ENCODE peak calls at places on chromosome 17, in five cellular contexts. L is HTR-8/SVneo; O is GM18507; Q is stimulated activated CD4-positive, alpha-beta T cell treated with anti-CD3 and anti-CD28 coated beads, Interleukin-2, amount 100 ng/mL, for 48 hours; A is uterus. Z is an unnamed sample.

GRCh38 chr17:45131616-45132301 is 556 bp downstream of the PLCD3 start:
- DNase-seq in L (no peak), O (no peak), Q (peak), A (peak), Z (peak)

GRCh38 chr17:68080411-68081150 is 45.0 kb downstream of the KPNA2 start:
- DNase-seq in L (no peak), O (no peak), Q (no peak), A (no peak), Z (no peak)

GRCh38 chr17:31128241-31128640 is 33.5 kb downstream of the NF1 start:
- DNase-seq in L (no peak), O (no peak), Q (no peak), A (no peak), Z (no peak)

GRCh38 chr17:81301195-81302144 is 6.4 kb upstream of the SLC38A10 start:
- DNase-seq in L (no peak), O (no peak), Q (no peak), A (no peak), Z (no peak)

GRCh38 chr17:45273551-45273957 is 11.7 kb upstream of the SPATA32 start:
- DNase-seq in L (no peak), O (no peak), Q (no peak), A (no peak), Z (no peak)

GRCh38 chr17:50191070-50192045 is 10.1 kb downstream of the COL1A1 start:
- DNase-seq in L (no peak), O (no peak), Q (no peak), A (no peak), Z (no peak)

GRCh38 chr17:27818311-27819170 is 18.2 kb upstream of the NOS2 start:
- DNase-seq in L (no peak), O (no peak), Q (no peak), A (no peak), Z (no peak)

GRCh38 chr17:73936908-73937627 is 266.4 kb upstream of the RPL38 start:
- DNase-seq in L (no peak), O (no peak), Q (no peak), A (no peak), Z (no peak)

GRCh38 chr17:82446124-82446523 is 4.4 kb downstream of the CYBC1 start:
- DNase-seq in L (no peak), O (no peak), Q (no peak), A (no peak), Z (no peak)

GRCh38 chr17:44840936-44841335 is 6.7 kb upstream of the HIGD1B start:
- DNase-seq in L (no peak), O (no peak), Q (no peak), A (no peak), Z (peak)

GRCh38 chr17:33292981-33293867 is at the start of gene ASIC2:
- DNase-seq in L (no peak), O (no peak), Q (no peak), A (no peak), Z (no peak)

GRCh38 chr17:7739746-7740145 is 22.2 kb downstream of the DNAH2 start:
- DNase-seq in L (no peak), O (no peak), Q (no peak), A (no peak), Z (no peak)

GRCh38 chr17:79922161-79922569 is 82.9 kb upstream of the CBX4 start:
- DNase-seq in L (no peak), O (no peak), Q (no peak), A (no peak), Z (no peak)

GRCh38 chr17:63842173-63842539 is 329 bp downstream of the SMARCD2 start:
- DNase-seq in L (peak), O (no peak), Q (no peak), A (peak), Z (peak)

GRCh38 chr17:6279659-6280058 is 155.3 kb downstream of the AIPL1 start:
- DNase-seq in L (peak), O (no peak), Q (no peak), A (no peak), Z (no peak)

GRCh38 chr17:28144019-28144418 is 101.5 kb downstream of the NLK start:
- DNase-seq in L (no peak), O (no peak), Q (no peak), A (no peak), Z (no peak)

GRCh38 chr17:38751803-38752118 is 780 bp upstream of the PSMB3 start:
- DNase-seq in L (peak), O (no peak), Q (peak), A (peak), Z (peak)

GRCh38 chr17:40605301-40605700 is 40.0 kb upstream of the CCR7 start:
- DNase-seq in L (no peak), O (no peak), Q (peak), A (no peak), Z (no peak)

GRCh38 chr17:29293890-29294579 is at the start of gene NUFIP2:
- DNase-seq in L (peak), O (peak), Q (peak), A (peak), Z (peak)

GRCh38 chr17:10318540-10318939 is 54.3 kb downstream of the MYH13 start:
- DNase-seq in L (no peak), O (no peak), Q (no peak), A (no peak), Z (no peak)

GRCh38 chr17:81814748-81815645 is 11.0 kb downstream of the GCGR start:
- DNase-seq in L (no peak), O (no peak), Q (no peak), A (no peak), Z (no peak)